ENCODE peak calls at places on chromosomes 13 and 19, in five cellular contexts. U, M, Q, F and P are unnamed samples.

GRCh38 chr13:112791662-112792440 is 102.0 kb downstream of the ATP11A start:
- DNase-seq in U (no peak), Q (no peak), M (no peak), F (no peak), P (no peak)

GRCh38 chr13:96652506-96652905 is 341.8 kb downstream of the OXGR1 start:
- DNase-seq in F (no peak), M (no peak), Q (no peak), U (no peak), P (no peak)

GRCh38 chr13:25468330-25469178 is 96.8 kb downstream of the ATP8A2 start:
- DNase-seq in M (no peak), Q (no peak), U (no peak), F (no peak), P (no peak)

GRCh38 chr19:8577247-8577646 is at the start of gene MYO1F:
- DNase-seq in U (no peak), Q (peak), M (peak), F (no peak), P (no peak)

GRCh38 chr19:45691516-45692186 is at the start of gene SNRPD2:
- DNase-seq in F (no peak), U (peak), M (peak), Q (peak), P (peak)

GRCh38 chr19:46049597-46049996 is 8.8 kb upstream of the IGFL4 start:
- DNase-seq in Q (no peak), M (no peak), F (no peak), U (no peak), P (no peak)

GRCh38 chr13:77289844-77290243 is 37.0 kb downstream of the MYCBP2 start:
- DNase-seq in M (no peak), F (no peak), U (no peak), Q (no peak), P (no peak)

GRCh38 chr19:16326401-16327130 is 1.9 kb downstream of the KLF2 start:
- DNase-seq in M (peak), Q (no peak), F (no peak), U (no peak), P (no peak)

GRCh38 chr19:7975037-7975436 is 30.4 kb downstream of the ELAVL1 start:
- DNase-seq in U (no peak), Q (no peak), M (no peak), F (no peak), P (no peak)

GRCh38 chr13:45711952-45712351 is 9.8 kb downstream of the CBY2 start:
- DNase-seq in M (no peak), Q (no peak), F (no peak), U (no peak), P (no peak)

DNA sequence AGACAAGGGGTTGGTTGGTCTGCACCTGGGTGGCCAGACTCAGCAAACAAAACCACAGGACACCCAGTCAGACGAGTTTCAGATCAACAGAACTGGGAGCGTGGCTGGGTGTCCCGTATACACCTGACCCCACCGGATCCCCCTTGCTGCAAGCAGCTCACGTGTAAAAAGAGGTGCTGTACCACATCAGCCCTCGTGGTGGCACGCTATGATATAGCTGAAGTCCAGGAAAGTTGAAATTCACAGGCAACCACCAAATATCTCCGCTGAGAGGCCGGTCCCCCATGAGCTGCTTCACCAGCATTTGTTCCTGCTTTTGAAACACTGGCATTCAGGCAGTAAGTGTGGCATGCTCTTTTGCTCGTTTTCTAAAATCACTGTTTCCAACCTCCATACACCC is 92.3 kb downstream of the TUBA3C start:
- DNase-seq in F (no peak), U (no peak), Q (no peak), M (no peak), P (no peak)
- TF ChIP-seq CTCF in F (no peak), U (no peak), Q (no peak), M (no peak), P (no peak)

GRCh38 chr13:64154514-64154913 is 2738.9 kb upstream of the PCDH20 start:
- DNase-seq in F (no peak), Q (no peak), M (no peak), U (peak), P (no peak)
- TF ChIP-seq CTCF in F (no peak), Q (no peak), M (no peak), U (peak), P (no peak)

DNA sequence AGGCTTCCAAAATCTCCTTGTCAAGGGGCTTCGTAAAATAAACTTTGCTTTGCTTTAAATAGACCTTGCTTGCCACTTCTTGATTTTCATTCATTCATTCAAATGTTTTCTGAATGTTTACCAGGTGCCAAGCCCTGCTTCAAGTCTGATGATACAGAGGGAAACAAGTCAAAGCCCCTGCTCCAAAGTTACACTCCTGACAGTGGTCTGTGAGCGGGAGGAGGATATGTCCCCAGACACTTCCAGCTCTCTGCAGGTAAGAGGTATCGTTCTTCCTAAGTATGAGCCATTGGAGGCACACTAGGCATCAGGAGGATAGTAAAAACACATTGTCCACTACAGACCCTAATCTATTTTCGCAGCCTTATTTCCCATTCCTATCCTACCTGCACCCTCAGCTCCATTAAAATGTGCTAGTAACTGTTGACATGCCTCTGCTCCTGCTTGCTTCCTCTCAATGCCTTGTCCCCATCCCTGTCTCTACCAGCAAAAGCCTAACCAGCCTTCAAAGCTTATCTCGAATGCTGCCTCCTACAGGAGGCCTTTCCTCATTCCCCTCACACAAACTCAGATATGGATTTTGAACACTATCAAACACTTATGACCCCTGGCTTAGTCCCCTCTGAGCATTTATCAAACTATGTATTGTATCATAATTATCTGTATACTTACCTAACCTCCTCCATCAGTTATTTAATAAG is 6.2 kb upstream of the WBP4 start:
- DNase-seq in M (no peak), Q (no peak), U (no peak), F (no peak), P (no peak)
- TF ChIP-seq CTCF in M (peak), Q (no peak), U (peak), F (peak), P (peak)

DNA sequence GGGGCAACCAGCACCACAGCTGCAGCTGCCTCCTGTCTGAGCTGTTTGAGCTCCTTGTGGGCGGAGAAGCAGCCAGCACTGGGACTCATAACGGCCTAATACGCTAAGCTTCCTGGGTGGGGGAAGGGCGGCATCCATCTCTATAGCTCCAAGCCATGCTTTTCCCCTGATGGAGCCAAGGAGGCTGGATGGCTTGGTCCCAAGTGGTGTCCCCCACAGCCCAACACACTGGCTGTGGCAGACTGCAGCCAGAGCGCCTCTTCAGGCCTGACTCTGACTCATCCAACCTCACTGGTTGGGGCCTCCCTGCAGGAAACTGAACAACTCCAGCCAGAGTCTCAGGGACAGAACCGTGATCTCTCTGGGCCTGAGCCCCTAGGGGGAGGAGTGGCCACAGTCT is 537.3 kb downstream of the SUCLA2 start:
- DNase-seq in Q (no peak), F (no peak), M (no peak), U (peak), P (no peak)
- TF ChIP-seq CTCF in Q (no peak), F (no peak), M (no peak), U (no peak), P (no peak)

DNA sequence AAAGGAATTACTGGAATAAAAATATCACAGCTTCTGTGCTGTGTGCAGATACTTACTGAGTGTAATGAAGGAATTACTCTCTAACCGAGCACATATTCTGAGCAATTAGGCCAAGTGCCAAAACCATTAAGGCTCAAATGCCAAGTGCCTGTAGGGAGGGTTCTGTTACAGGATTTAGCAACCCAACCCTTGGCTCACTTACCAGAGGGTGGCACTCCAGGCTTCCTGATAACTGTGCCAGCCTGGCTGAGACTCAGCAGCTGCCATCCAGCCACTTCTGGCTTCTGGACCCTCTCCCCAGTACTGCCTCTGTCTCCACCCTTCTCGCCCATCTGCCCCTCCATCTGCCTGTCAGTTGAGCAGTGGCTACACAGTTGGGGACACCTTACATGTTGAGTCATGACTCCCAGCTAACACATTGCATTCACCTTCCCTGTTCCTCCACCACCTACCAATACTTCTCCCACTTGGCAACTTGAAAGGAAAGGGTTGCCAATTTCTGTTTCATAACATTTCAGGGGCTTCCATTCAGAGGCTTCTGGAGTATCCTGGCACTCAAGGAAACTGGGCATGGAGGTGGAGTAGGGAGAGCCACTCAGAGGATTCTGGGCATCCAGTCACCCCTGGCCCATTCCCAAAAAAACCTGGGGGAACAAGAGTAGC is 110.5 kb downstream of the COG6 start:
- DNase-seq in U (no peak), M (peak), Q (peak), F (no peak), P (no peak)
- TF ChIP-seq CTCF in U (peak), M (peak), Q (peak), F (peak), P (peak)

GRCh38 chr19:48910803-48911202 is 10.7 kb downstream of the NUCB1 start:
- DNase-seq in Q (no peak), U (no peak), F (no peak), M (no peak), P (no peak)
- TF ChIP-seq CTCF in Q (no peak), U (no peak), F (no peak), M (no peak), P (no peak)

GRCh38 chr13:23570099-23570926 is at the start of gene TNFRSF19:
- DNase-seq in Q (no peak), F (no peak), U (peak), M (no peak), P (no peak)

GRCh38 chr13:23574421-23574820 is 4.2 kb downstream of the TNFRSF19 start:
- DNase-seq in F (no peak), Q (no peak), M (no peak), U (no peak), P (no peak)

GRCh38 chr13:23572836-23573235 is 2.6 kb downstream of the TNFRSF19 start:
- DNase-seq in F (no peak), M (no peak), Q (no peak), U (no peak), P (no peak)

GRCh38 chr13:23567792-23568480 is 2.3 kb upstream of the TNFRSF19 start:
- DNase-seq in M (no peak), Q (no peak), U (no peak), F (no peak), P (no peak)

GRCh38 chr13:23570931-23571330 is 719 bp downstream of the TNFRSF19 start:
- DNase-seq in U (peak), Q (no peak), M (no peak), F (no peak), P (no peak)
- TF ChIP-seq CTCF in U (peak), Q (no peak), M (no peak), F (peak), P (peak)

GRCh38 chr19:10695401-10696398 is 5.5 kb upstream of the QTRT1 start:
- DNase-seq in U (peak), F (peak), M (peak), Q (peak), P (peak)
- TF ChIP-seq CTCF in U (peak), F (no peak), M (no peak), Q (no peak), P (no peak)